ENCODE peak calls at places on chromosomes 1 and 21, in five cellular contexts. E is breast epithelium, S is IMR-90, Z is testis, N is stomach. X is an unnamed sample.
A peak's percentile ranks its signal among the peaks of the same experiment; 100 is the strongest.

GRCh38 chr1:209349372-209350324 is 233.9 kb upstream of the CAMK1G start:
- DNase-seq in S (peak; percentile 55), E (no peak), Z (no peak), N (no peak), X (no peak)

GRCh38 chr1:228983661-228984060 is 248.4 kb downstream of the RHOU start:
- DNase-seq in Z (no peak), N (no peak), S (no peak), E (no peak), X (no peak)

GRCh38 chr1:206430031-206430983 is 40.0 kb upstream of the IKBKE start:
- DNase-seq in E (no peak), Z (no peak), S (peak; percentile 94), N (no peak), X (no peak)

GRCh38 chr1:235920596-235921375 is 54.1 kb upstream of the LYST start:
- DNase-seq in E (no peak), N (peak; percentile 47), Z (no peak), S (no peak), X (no peak)

GRCh38 chr1:23644555-23644866 is 47.1 kb upstream of the RPL11 start:
- DNase-seq in N (no peak), Z (no peak), E (no peak), S (no peak), X (no peak)

GRCh38 chr1:216936779-216937178 is 213.6 kb upstream of the ESRRG start:
- DNase-seq in N (no peak), S (no peak), Z (no peak), E (no peak), X (no peak)

GRCh38 chr1:106620521-106620954 is 435.9 kb upstream of the PRMT6 start:
- DNase-seq in Z (no peak), N (no peak), E (no peak), S (no peak), X (no peak)

GRCh38 chr21:34614443-34614692 is 545 bp downstream of the RCAN1 start:
- DNase-seq in Z (no peak), S (no peak), E (no peak), N (no peak), X (no peak)

GRCh38 chr1:37481289-37482003 is 7.1 kb downstream of the ZC3H12A start:
- DNase-seq in S (no peak), Z (no peak), N (no peak), E (no peak), X (no peak)

GRCh38 chr1:167430849-167431242 is 87.5 kb downstream of the CD247 start:
- DNase-seq in S (no peak), Z (no peak), N (no peak), E (no peak), X (no peak)

GRCh38 chr1:201310986-201311355 is 27.7 kb downstream of the PKP1 start:
- DNase-seq in Z (no peak), E (peak; percentile 94), S (peak; percentile 13), N (no peak), X (no peak)

GRCh38 chr1:185644531-185644930 is 89.7 kb upstream of the HMCN1 start:
- DNase-seq in E (no peak), S (no peak), Z (no peak), N (no peak), X (no peak)

GRCh38 chr1:36122463-36123025 is 2.5 kb downstream of the COL8A2 start:
- DNase-seq in N (no peak), S (no peak), Z (no peak), E (no peak), X (no peak)

GRCh38 chr1:154213274-154213673 is 7.1 kb upstream of the CFAP141 start:
- DNase-seq in N (no peak), S (peak; percentile 86), E (no peak), Z (no peak), X (no peak)

GRCh38 chr1:145985129-145985501 is 11.3 kb downstream of the TXNIP start:
- DNase-seq in E (no peak), S (no peak), N (peak; percentile 65), Z (no peak), X (peak; percentile 48)

GRCh38 chr1:78060857-78061563 is 15.2 kb downstream of the GIPC2 start:
- DNase-seq in E (no peak), N (no peak), S (no peak), Z (no peak), X (no peak)

GRCh38 chr1:163055005-163055404 is 14.2 kb upstream of the RGS4 start:
- DNase-seq in E (no peak), Z (no peak), S (no peak), N (no peak), X (no peak)

GRCh38 chr1:51620470-51620869 is 3.6 kb downstream of the OSBPL9 start:
- DNase-seq in S (no peak), Z (no peak), E (no peak), N (no peak), X (no peak)

GRCh38 chr1:206933333-206933945 is 11.7 kb upstream of the FCMR start:
- DNase-seq in N (peak; percentile 57), S (no peak), Z (peak; percentile 40), E (no peak), X (peak; percentile 92)

GRCh38 chr1:1200876-1201810 is 5.2 kb downstream of the TNFRSF18 start:
- DNase-seq in Z (peak; percentile 60), N (peak; percentile 49), S (peak; percentile 63), E (no peak), X (no peak)

GRCh38 chr1:206972725-206973124 is 2.5 kb upstream of the FCAMR start:
- DNase-seq in N (no peak), Z (no peak), S (no peak), E (no peak), X (no peak)

GRCh38 chr21:45415943-45416611 is 11.1 kb downstream of the COL18A1 start:
- DNase-seq in N (no peak), S (no peak), E (no peak), Z (no peak), X (no peak)

GRCh38 chr1:20184997-20185833 is 681 bp upstream of the UBXN10 start:
- DNase-seq in E (no peak), Z (no peak), S (no peak), N (no peak), X (peak; percentile 30)

GRCh38 chr1:237091691-237092090 is 49.7 kb downstream of the RYR2 start:
- DNase-seq in N (no peak), E (no peak), S (no peak), Z (no peak), X (no peak)

DNA sequence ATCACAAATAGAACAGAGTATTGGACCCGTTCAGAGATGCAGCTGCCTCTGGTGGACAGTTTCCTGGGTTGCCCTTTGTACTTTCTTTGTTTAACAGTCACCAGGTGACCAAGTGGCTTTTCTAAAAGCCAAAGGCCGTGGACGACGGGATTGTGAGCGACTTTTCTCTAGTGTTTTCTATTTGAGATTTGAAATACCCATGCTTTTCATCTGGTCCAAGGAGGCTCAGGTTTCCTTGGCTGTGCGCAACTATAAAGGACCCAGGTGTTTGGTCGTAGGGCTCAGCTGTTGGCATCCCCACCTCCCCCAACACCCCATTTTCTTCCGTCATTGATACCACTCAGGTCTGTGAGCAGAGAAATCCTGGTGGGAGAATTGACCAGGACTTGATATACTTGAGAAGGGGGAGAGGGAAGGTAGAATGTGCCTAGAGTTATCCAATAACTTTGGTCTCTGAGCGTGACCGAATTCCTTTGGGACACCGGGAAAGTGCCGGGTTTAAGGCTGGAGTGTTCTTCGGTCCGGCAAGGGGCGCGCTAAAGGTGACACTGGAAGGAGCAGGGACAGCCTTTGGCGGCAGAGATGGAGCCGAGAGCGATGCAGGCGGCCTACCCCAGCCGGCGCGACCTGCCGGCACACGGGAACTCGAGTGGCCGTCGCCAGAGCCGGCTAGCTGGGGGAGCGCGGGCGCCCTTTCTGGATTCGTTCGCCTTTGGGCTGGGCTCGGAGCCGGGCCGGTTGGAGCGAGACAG is 83.4 kb upstream of the BMP8A start:
- DNase-seq in N (no peak), S (no peak), E (no peak), Z (no peak), X (no peak)
- TF ChIP-seq POLR2A in N (no peak), S (no peak), E (no peak), Z (peak; percentile 3), X (no peak)

GRCh38 chr21:33478182-33478581 is 1.6 kb downstream of the TMEM50B start:
- DNase-seq in E (no peak), Z (no peak), S (no peak), N (no peak), X (no peak)
- H3K4me3 ChIP-seq in E (peak overlapping the region; percentile 91), Z (peak overlapping the region; percentile 94), S (peak overlapping the region; percentile 90), N (peak overlapping the region; percentile 96), X (peak overlapping the region; percentile 89)

GRCh38 chr1:40059292-40059959 is 18.9 kb downstream of the CAP1 start:
- DNase-seq in N (no peak), E (no peak), Z (no peak), S (peak; percentile 70), X (no peak)

GRCh38 chr1:40057310-40058030 is 16.9 kb downstream of the CAP1 start:
- DNase-seq in S (no peak), E (no peak), Z (peak; percentile 57), N (no peak), X (no peak)

GRCh38 chr1:40058097-40058452 is 17.5 kb downstream of the CAP1 start:
- DNase-seq in E (no peak), S (no peak), N (no peak), Z (no peak), X (no peak)

GRCh38 chr1:40059960-40060337 is 19.4 kb downstream of the CAP1 start:
- DNase-seq in S (no peak), E (no peak), Z (no peak), N (no peak), X (no peak)

DNA sequence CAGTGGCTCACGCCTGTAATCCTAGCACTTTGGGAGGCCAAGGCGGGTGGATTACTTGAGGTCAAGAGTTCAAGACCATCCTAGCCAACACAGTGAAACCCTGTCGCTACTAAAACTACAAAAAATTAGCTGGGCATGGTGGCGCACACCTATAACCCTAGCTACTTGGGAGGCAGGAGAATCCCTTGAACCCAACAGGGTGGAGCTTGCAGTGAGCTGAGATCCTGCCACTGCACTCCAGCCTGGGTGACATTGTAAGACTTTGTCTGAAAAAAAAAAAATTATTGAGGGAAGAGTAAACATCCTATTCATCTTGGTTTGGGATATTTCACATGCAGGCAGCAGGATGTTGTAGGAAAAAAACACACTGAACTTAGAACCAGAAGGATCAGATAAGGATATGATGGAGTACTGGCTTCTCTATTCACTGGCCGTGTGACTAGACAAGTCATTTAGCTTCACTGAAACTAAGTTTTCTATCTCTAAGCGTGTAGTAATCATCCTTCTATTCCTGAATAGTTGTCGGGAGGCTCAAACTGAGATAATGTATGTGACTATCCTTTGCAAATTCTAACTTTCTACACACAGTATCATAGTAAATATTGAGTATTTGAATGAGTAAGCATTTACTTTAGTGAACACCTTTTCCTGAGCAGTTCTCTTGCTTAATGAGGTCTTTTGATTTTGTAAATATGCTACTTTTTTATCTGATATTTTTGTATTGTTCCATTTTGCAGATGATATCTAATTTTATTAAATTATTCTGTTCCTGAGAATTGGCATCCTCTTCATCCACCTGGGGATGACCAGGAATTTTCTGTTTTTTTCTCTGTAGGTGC is 18.1 kb downstream of the CAP1 start:
- DNase-seq in S (no peak), Z (no peak), E (no peak), N (no peak), X (no peak)
- H3K27ac ChIP-seq in S (no peak overlapping the region), Z (peak overlapping the region; percentile 57), E (peak overlapping the region; percentile 3), N (peak overlapping the region; percentile 76), X (peak overlapping the region; percentile 34)

DNA sequence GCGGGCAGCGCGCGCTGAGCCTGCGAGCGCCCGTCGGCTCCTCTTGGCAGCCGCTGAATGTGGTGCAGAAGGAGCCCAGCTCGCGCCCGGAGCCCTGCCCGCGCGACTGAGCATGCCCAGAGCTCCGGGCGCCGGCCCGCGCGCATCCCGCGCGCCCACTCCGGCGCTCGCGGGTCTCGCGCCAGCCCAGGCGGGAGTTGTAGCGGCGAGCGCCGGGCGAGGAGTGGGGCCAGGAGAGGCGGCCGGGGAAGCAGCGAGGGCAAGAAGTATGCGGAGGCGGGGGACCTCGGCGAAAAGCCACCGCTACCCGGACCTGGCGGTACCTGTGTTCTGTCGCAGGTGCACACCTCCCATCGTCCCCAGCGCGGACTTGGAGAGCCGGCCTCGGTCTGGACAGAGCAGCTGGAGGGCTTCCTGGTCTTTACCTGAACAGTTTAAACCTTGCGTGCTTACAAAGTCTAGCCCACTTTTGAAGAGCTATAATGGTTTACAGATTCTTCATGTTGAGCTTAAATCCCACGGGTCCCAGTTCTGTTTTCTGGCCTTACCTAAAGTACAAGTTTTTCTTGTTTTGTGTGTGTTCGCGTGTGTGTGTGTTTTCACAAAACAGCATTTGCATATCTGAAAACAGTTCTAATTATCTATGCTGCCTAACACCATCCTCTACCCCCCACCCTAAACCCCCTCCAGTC is at the start of gene DDAH1:
- DNase-seq in E (peak; percentile 50), N (peak; percentile 83), Z (peak; percentile 84), S (peak; percentile 65), X (peak; percentile 71)
- TF ChIP-seq POLR2A in E (no peak), N (no peak), Z (no peak), S (peak; percentile 15), X (no peak)